ENCODE peak calls at places on chromosomes 7 and 10, in ten cellular contexts. R is CD14-positive monocyte, X is GM12878, B is HFF-Myc, F is ovary, P is GM23338, Q is GM13977, G is left ventricle myocardium inferior, A is foreskin fibroblast, U is IMR-90. O is an unnamed sample.
A peak's percentile ranks its signal among the peaks of the same experiment; 100 is the strongest.

GRCh38 chr7:63093481-63093880 is 905.2 kb upstream of the ZNF722 start:
- DNase-seq in F (no peak), U (no peak), Q (no peak), P (no peak), G (no peak), R (no peak), A (no peak), B (no peak), X (no peak), O (no peak)

GRCh38 chr7:81833401-81833800 is 63.6 kb upstream of the HGF start:
- DNase-seq in A (no peak), Q (no peak), G (no peak), X (no peak), B (no peak), P (no peak), U (peak; percentile 18), F (no peak), R (no peak), O (no peak)

GRCh38 chr7:44223362-44224114 is 22.8 kb downstream of the YKT6 start:
- DNase-seq in U (no peak), X (no peak), F (no peak), Q (no peak), R (no peak), A (no peak), P (no peak), G (no peak), B (no peak), O (no peak)

GRCh38 chr10:84626688-84627087 is 298.3 kb downstream of the CCSER2 start:
- DNase-seq in P (no peak), X (no peak), A (no peak), F (no peak), U (no peak), Q (no peak), R (no peak), G (no peak), B (no peak), O (no peak)

GRCh38 chr7:78924581-78924980 is 528.9 kb downstream of the MAGI2 start:
- DNase-seq in F (no peak), U (peak; percentile 43), R (no peak), Q (no peak), X (no peak), G (no peak), P (peak; percentile 71), B (peak; percentile 15), A (peak; percentile 4), O (no peak)

GRCh38 chr7:25954395-25954794 is 197.6 kb upstream of the NFE2L3 start:
- DNase-seq in X (no peak), P (peak; percentile 85), R (no peak), U (no peak), A (no peak), F (no peak), B (no peak), Q (no peak), G (no peak), O (no peak)

GRCh38 chr10:104306897-104307296 is 31.4 kb downstream of the ITPRIP start:
- DNase-seq in B (no peak), U (no peak), F (no peak), A (no peak), R (no peak), Q (no peak), X (no peak), G (no peak), P (peak; percentile 65), O (no peak)

GRCh38 chr7:130904031-130904757 is 170.2 kb upstream of the KLF14 start:
- DNase-seq in P (no peak), Q (no peak), G (no peak), A (peak; percentile 84), R (no peak), U (peak; percentile 93), F (no peak), X (no peak), B (peak; percentile 89), O (no peak)

GRCh38 chr10:13184726-13185514 is 23.6 kb downstream of the MCM10 start:
- DNase-seq in B (no peak), A (no peak), U (no peak), R (no peak), P (no peak), F (no peak), Q (no peak), G (no peak), X (no peak), O (no peak)

GRCh38 chr10:5814110-5815107 is 1.2 kb upstream of the GDI2 start:
- DNase-seq in U (peak; percentile 22), F (peak; percentile 25), Q (no peak), P (no peak), B (peak; percentile 7), X (no peak), G (no peak), A (no peak), R (no peak), O (no peak)

GRCh38 chr10:116472874-116473273 is 45.2 kb downstream of the PNLIPRP3 start:
- DNase-seq in X (no peak), A (no peak), G (no peak), P (no peak), B (no peak), U (peak; percentile 6), F (no peak), R (no peak), Q (no peak), O (no peak)

GRCh38 chr7:55366461-55367138 is 1.5 kb downstream of the LANCL2 start:
- DNase-seq in U (no peak), P (peak; percentile 57), F (no peak), X (peak; percentile 17), R (no peak), Q (no peak), A (no peak), B (no peak), G (no peak), O (no peak)

GRCh38 chr10:49243610-49244283 is 55.2 kb upstream of the C10orf71 start:
- DNase-seq in B (no peak), G (no peak), P (no peak), R (no peak), X (no peak), A (no peak), Q (no peak), U (no peak), F (no peak), O (no peak)

GRCh38 chr7:52565980-52566379 is 469.5 kb upstream of the POM121L12 start:
- DNase-seq in R (no peak), U (no peak), P (no peak), X (no peak), G (no peak), F (no peak), A (no peak), Q (no peak), B (no peak), O (peak; percentile 33)

DNA sequence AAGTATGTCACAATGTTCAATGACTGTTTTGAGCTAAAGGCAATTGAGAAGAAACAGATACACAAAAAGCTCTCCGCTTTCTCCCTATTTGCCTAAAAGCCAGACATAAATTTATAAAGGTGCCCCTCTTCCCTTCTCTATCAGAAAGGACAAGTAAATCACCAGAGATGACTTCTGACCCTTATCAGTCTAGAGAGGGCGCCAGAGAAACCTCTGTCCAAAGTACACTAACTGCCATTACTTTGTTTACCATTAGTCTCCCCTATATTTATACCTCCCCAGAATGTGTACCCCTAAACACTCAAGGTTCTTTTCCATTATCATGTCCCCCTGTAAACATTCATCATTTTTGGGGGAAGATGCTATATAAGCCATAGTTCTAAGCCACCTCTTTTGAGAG is 49.3 kb downstream of the TPK1 start:
- DNase-seq in U (no peak), X (no peak), G (no peak), P (peak; percentile 56), R (no peak), F (no peak), A (no peak), Q (peak; percentile 22), B (no peak), O (no peak)
- TF ChIP-seq CTCF in U (no peak), X (peak; percentile 39), G (no peak), P (peak; percentile 57), R (peak; percentile 55), F (no peak), A (no peak), Q (peak; percentile 39), B (no peak), O (peak; percentile 11)

DNA sequence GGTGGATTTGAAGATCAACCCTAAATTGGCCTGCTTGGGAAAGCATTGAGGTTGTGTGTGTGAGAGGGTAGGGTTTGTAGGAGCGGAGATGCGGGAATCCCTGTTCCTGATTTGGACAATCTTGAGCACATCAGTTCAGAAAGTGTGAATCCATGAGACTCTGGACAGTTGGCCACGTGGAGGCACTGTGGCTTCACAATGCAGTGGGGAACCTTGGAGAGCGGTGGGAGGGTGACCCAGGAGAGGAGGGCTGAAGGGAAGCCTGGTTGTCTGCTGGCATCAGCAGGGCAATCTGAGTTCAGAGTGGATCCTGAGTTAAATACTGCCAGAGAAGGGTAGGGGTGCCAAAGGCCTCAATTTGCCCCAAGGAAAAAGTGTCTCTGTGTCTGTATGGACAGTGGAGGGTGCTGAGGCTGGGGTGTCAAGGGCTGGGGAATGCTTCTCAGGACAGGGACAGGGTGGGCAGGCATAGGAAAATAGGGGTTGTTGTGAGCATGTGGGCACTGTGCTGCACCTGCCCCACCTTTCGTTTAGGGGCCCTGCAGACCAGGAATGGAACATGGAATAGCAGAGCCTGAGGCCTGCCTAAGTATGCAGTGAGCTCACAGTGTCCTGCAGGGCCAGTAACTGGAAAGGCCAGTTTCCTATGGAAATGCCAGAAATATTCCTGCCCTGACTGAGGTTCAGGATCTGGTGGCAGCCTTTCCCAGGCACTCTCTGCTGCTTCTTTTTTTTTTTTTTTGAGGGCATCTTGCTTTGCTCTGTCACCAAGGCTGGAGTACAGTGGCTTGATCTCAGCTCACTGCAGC is 162.9 kb upstream of the PRSS58 start:
- DNase-seq in B (no peak), F (no peak), P (peak; percentile 50), G (no peak), R (no peak), Q (no peak), X (no peak), A (peak; percentile 37), U (peak; percentile 57), O (no peak)
- TF ChIP-seq CTCF in B (peak; percentile 66), F (no peak), P (peak; percentile 37), G (no peak), R (no peak), Q (no peak), X (peak; percentile 30), A (peak; percentile 66), U (peak; percentile 76), O (peak; percentile 14)

GRCh38 chr7:100600222-100601038 is 1.7 kb upstream of the PCOLCE start:
- DNase-seq in Q (no peak), G (no peak), F (no peak), A (no peak), B (no peak), P (peak; percentile 40), R (no peak), X (no peak), U (no peak), O (no peak)
- TF ChIP-seq CTCF in Q (peak; percentile 18), G (no peak), F (no peak), A (no peak), B (no peak), P (peak; percentile 51), R (no peak), X (no peak), U (no peak), O (peak; percentile 30)

GRCh38 chr7:98826811-98827231 is 43.0 kb downstream of the TMEM130 start:
- DNase-seq in B (no peak), G (peak; percentile 91), P (peak; percentile 48), F (peak; percentile 28), U (no peak), Q (no peak), R (no peak), X (no peak), A (no peak), O (no peak)
- TF ChIP-seq CTCF in B (no peak), G (peak; percentile 61), P (no peak), F (no peak), U (no peak), Q (no peak), R (no peak), X (no peak), A (no peak), O (no peak)